ENCODE peak calls at places on chromosomes 4 and X, in seven cellular contexts. One of them, this sample, is unnamed.

GRCh38 chr4:66235876-66236275 is 565.6 kb upstream of the EPHA5 start:
- DNase-seq in omental fat pad: no peak
- DNase-seq in NCI-H526 treated with DMSO at 0.1 percent for 48 hours: no peak
- DNase-seq in neuronal stem cell: no peak
- DNase-seq in NCI-H69: no peak
- DNase-seq in HCEC 1CT: no peak
- DNase-seq in CD4-positive, alpha-beta T cell: no peak
- DNase-seq in this sample: no peak

GRCh38 chr4:67744561-67745283 is 9.5 kb downstream of the GNRHR start:
- DNase-seq in CD4-positive, alpha-beta T cell: no peak
- DNase-seq in NCI-H526 treated with DMSO at 0.1 percent for 48 hours: no peak
- DNase-seq in omental fat pad: no peak
- DNase-seq in HCEC 1CT: peak
- DNase-seq in NCI-H69: no peak
- DNase-seq in neuronal stem cell: no peak
- DNase-seq in this sample: no peak

GRCh38 chrX:81195712-81196111 is 6.0 kb downstream of the HMGN5 start:
- DNase-seq in NCI-H69: peak
- DNase-seq in omental fat pad: peak
- DNase-seq in HCEC 1CT: peak
- DNase-seq in CD4-positive, alpha-beta T cell: peak
- DNase-seq in neuronal stem cell: peak
- DNase-seq in NCI-H526 treated with DMSO at 0.1 percent for 48 hours: peak
- DNase-seq in this sample: no peak

GRCh38 chr4:155638195-155638960 is 28.3 kb upstream of the GUCY1A1 start:
- DNase-seq in NCI-H69: no peak
- DNase-seq in NCI-H526 treated with DMSO at 0.1 percent for 48 hours: no peak
- DNase-seq in HCEC 1CT: no peak
- DNase-seq in CD4-positive, alpha-beta T cell: no peak
- DNase-seq in neuronal stem cell: no peak
- DNase-seq in omental fat pad: no peak
- DNase-seq in this sample: no peak

GRCh38 chr4:129378346-129378745 is 282.4 kb downstream of the C4orf33 start:
- DNase-seq in neuronal stem cell: no peak
- DNase-seq in NCI-H69: no peak
- DNase-seq in omental fat pad: no peak
- DNase-seq in NCI-H526 treated with DMSO at 0.1 percent for 48 hours: no peak
- DNase-seq in CD4-positive, alpha-beta T cell: no peak
- DNase-seq in HCEC 1CT: no peak
- DNase-seq in this sample: no peak

GRCh38 chr4:68906238-68907137 is 45.1 kb downstream of the UGT2A3 start:
- DNase-seq in NCI-H526 treated with DMSO at 0.1 percent for 48 hours: peak
- DNase-seq in NCI-H69: no peak
- DNase-seq in neuronal stem cell: peak
- DNase-seq in omental fat pad: no peak
- DNase-seq in HCEC 1CT: no peak
- DNase-seq in CD4-positive, alpha-beta T cell: no peak
- DNase-seq in this sample: no peak

GRCh38 chrX:72394518-72395163 is 88.9 kb upstream of the CITED1 start:
- DNase-seq in CD4-positive, alpha-beta T cell: no peak
- DNase-seq in HCEC 1CT: peak
- DNase-seq in NCI-H526 treated with DMSO at 0.1 percent for 48 hours: no peak
- DNase-seq in NCI-H69: no peak
- DNase-seq in neuronal stem cell: no peak
- DNase-seq in omental fat pad: no peak
- DNase-seq in this sample: no peak

GRCh38 chr4:158121203-158121586 is 51.6 kb downstream of the GASK1B start:
- DNase-seq in NCI-H69: no peak
- DNase-seq in neuronal stem cell: no peak
- DNase-seq in CD4-positive, alpha-beta T cell: no peak
- DNase-seq in NCI-H526 treated with DMSO at 0.1 percent for 48 hours: no peak
- DNase-seq in omental fat pad: no peak
- DNase-seq in HCEC 1CT: peak
- DNase-seq in this sample: no peak

GRCh38 chr4:31370866-31371465 is 650.8 kb downstream of the PCDH7 start:
- DNase-seq in omental fat pad: no peak
- DNase-seq in HCEC 1CT: peak
- DNase-seq in CD4-positive, alpha-beta T cell: no peak
- DNase-seq in NCI-H526 treated with DMSO at 0.1 percent for 48 hours: peak
- DNase-seq in NCI-H69: peak
- DNase-seq in neuronal stem cell: peak
- DNase-seq in this sample: no peak

GRCh38 chr4:55435136-55435535 is 39.4 kb downstream of the TMEM165 start:
- DNase-seq in NCI-H526 treated with DMSO at 0.1 percent for 48 hours: no peak
- DNase-seq in NCI-H69: no peak
- DNase-seq in omental fat pad: no peak
- DNase-seq in CD4-positive, alpha-beta T cell: no peak
- DNase-seq in HCEC 1CT: no peak
- DNase-seq in neuronal stem cell: no peak
- DNase-seq in this sample: no peak

GRCh38 chr4:75769044-75769443 is 44.7 kb downstream of the USO1 start:
- DNase-seq in omental fat pad: no peak
- DNase-seq in neuronal stem cell: no peak
- DNase-seq in CD4-positive, alpha-beta T cell: no peak
- DNase-seq in NCI-H69: no peak
- DNase-seq in NCI-H526 treated with DMSO at 0.1 percent for 48 hours: no peak
- DNase-seq in HCEC 1CT: peak
- DNase-seq in this sample: no peak

GRCh38 chrX:96707829-96708228 is 23.2 kb downstream of the DIAPH2 start:
- DNase-seq in NCI-H69: no peak
- DNase-seq in HCEC 1CT: peak
- DNase-seq in NCI-H526 treated with DMSO at 0.1 percent for 48 hours: no peak
- DNase-seq in neuronal stem cell: no peak
- DNase-seq in CD4-positive, alpha-beta T cell: no peak
- DNase-seq in omental fat pad: no peak
- DNase-seq in this sample: no peak

GRCh38 chr4:12644261-12644660 is 839.9 kb downstream of the RAB28 start:
- DNase-seq in CD4-positive, alpha-beta T cell: no peak
- DNase-seq in NCI-H69: no peak
- DNase-seq in HCEC 1CT: no peak
- DNase-seq in NCI-H526 treated with DMSO at 0.1 percent for 48 hours: no peak
- DNase-seq in neuronal stem cell: no peak
- DNase-seq in omental fat pad: no peak
- DNase-seq in this sample: no peak

GRCh38 chr4:11765849-11766453 is 337.3 kb upstream of the HS3ST1 start:
- DNase-seq in neuronal stem cell: peak
- DNase-seq in CD4-positive, alpha-beta T cell: no peak
- DNase-seq in NCI-H526 treated with DMSO at 0.1 percent for 48 hours: peak
- DNase-seq in omental fat pad: no peak
- DNase-seq in NCI-H69: peak
- DNase-seq in HCEC 1CT: no peak
- DNase-seq in this sample: no peak

GRCh38 chrX:49972313-49972712 is 49.9 kb downstream of the CLCN5 start:
- DNase-seq in NCI-H69: no peak
- DNase-seq in neuronal stem cell: no peak
- DNase-seq in omental fat pad: no peak
- DNase-seq in HCEC 1CT: no peak
- DNase-seq in CD4-positive, alpha-beta T cell: no peak
- DNase-seq in NCI-H526 treated with DMSO at 0.1 percent for 48 hours: no peak
- DNase-seq in this sample: no peak

GRCh38 chr4:106160560-106160959 is 155.4 kb downstream of the TBCK start:
- DNase-seq in omental fat pad: no peak
- DNase-seq in CD4-positive, alpha-beta T cell: no peak
- DNase-seq in HCEC 1CT: no peak
- DNase-seq in NCI-H526 treated with DMSO at 0.1 percent for 48 hours: no peak
- DNase-seq in NCI-H69: no peak
- DNase-seq in neuronal stem cell: no peak
- DNase-seq in this sample: no peak

GRCh38 chr4:24551492-24552330 is 32.6 kb downstream of the DHX15 start:
- DNase-seq in neuronal stem cell: no peak
- DNase-seq in NCI-H69: no peak
- DNase-seq in omental fat pad: no peak
- DNase-seq in CD4-positive, alpha-beta T cell: no peak
- DNase-seq in NCI-H526 treated with DMSO at 0.1 percent for 48 hours: no peak
- DNase-seq in HCEC 1CT: peak
- DNase-seq in this sample: no peak

GRCh38 chr4:2962614-2963184 is 507 bp downstream of the NOP14 start:
- DNase-seq in NCI-H526 treated with DMSO at 0.1 percent for 48 hours: peak
- DNase-seq in HCEC 1CT: peak
- DNase-seq in NCI-H69: peak
- DNase-seq in omental fat pad: no peak
- DNase-seq in CD4-positive, alpha-beta T cell: no peak
- DNase-seq in neuronal stem cell: peak
- DNase-seq in this sample: no peak

GRCh38 chr4:147347217-147347616 is 133.7 kb upstream of the EDNRA start:
- DNase-seq in NCI-H69: no peak
- DNase-seq in omental fat pad: no peak
- DNase-seq in neuronal stem cell: no peak
- DNase-seq in HCEC 1CT: no peak
- DNase-seq in CD4-positive, alpha-beta T cell: no peak
- DNase-seq in NCI-H526 treated with DMSO at 0.1 percent for 48 hours: no peak
- DNase-seq in this sample: no peak

GRCh38 chr4:87251104-87251503 is 30.7 kb upstream of the KLHL8 start:
- DNase-seq in NCI-H69: peak
- DNase-seq in omental fat pad: no peak
- DNase-seq in CD4-positive, alpha-beta T cell: no peak
- DNase-seq in NCI-H526 treated with DMSO at 0.1 percent for 48 hours: no peak
- DNase-seq in neuronal stem cell: no peak
- DNase-seq in HCEC 1CT: no peak
- DNase-seq in this sample: no peak

GRCh38 chr4:87100093-87100634 is 120.3 kb downstream of the KLHL8 start:
- DNase-seq in neuronal stem cell: peak
- DNase-seq in HCEC 1CT: no peak
- DNase-seq in CD4-positive, alpha-beta T cell: no peak
- DNase-seq in omental fat pad: no peak
- DNase-seq in NCI-H69: peak
- DNase-seq in NCI-H526 treated with DMSO at 0.1 percent for 48 hours: no peak
- DNase-seq in this sample: no peak

GRCh38 chr4:76301068-76301774 is 5.3 kb upstream of the STBD1 start:
- DNase-seq in NCI-H69: peak
- DNase-seq in NCI-H526 treated with DMSO at 0.1 percent for 48 hours: no peak
- DNase-seq in omental fat pad: no peak
- DNase-seq in CD4-positive, alpha-beta T cell: no peak
- DNase-seq in HCEC 1CT: peak
- DNase-seq in neuronal stem cell: no peak
- DNase-seq in this sample: no peak

GRCh38 chr4:89836897-89837384 is at the start of gene SNCA:
- DNase-seq in NCI-H69: peak
- DNase-seq in omental fat pad: no peak
- DNase-seq in HCEC 1CT: peak
- DNase-seq in NCI-H526 treated with DMSO at 0.1 percent for 48 hours: peak
- DNase-seq in neuronal stem cell: no peak
- DNase-seq in CD4-positive, alpha-beta T cell: no peak
- DNase-seq in this sample: peak

GRCh38 chr4:2893772-2894171 is 50.1 kb downstream of the ADD1 start:
- DNase-seq in HCEC 1CT: no peak
- DNase-seq in CD4-positive, alpha-beta T cell: no peak
- DNase-seq in NCI-H526 treated with DMSO at 0.1 percent for 48 hours: no peak
- DNase-seq in omental fat pad: no peak
- DNase-seq in neuronal stem cell: no peak
- DNase-seq in NCI-H69: no peak
- DNase-seq in this sample: no peak

GRCh38 chr4:153204247-153205027 is at the start of gene TRIM2:
- DNase-seq in omental fat pad: peak
- DNase-seq in NCI-H69: peak
- DNase-seq in NCI-H526 treated with DMSO at 0.1 percent for 48 hours: peak
- DNase-seq in CD4-positive, alpha-beta T cell: no peak
- DNase-seq in HCEC 1CT: peak
- DNase-seq in neuronal stem cell: no peak
- DNase-seq in this sample: peak

GRCh38 chrX:40720386-40720785 is 15.0 kb downstream of the MED14 start:
- DNase-seq in CD4-positive, alpha-beta T cell: no peak
- DNase-seq in neuronal stem cell: no peak
- DNase-seq in NCI-H526 treated with DMSO at 0.1 percent for 48 hours: no peak
- DNase-seq in HCEC 1CT: no peak
- DNase-seq in omental fat pad: no peak
- DNase-seq in NCI-H69: no peak
- DNase-seq in this sample: no peak

GRCh38 chr4:23717528-23718248 is 172.2 kb downstream of the PPARGC1A start:
- DNase-seq in NCI-H526 treated with DMSO at 0.1 percent for 48 hours: peak
- DNase-seq in CD4-positive, alpha-beta T cell: no peak
- DNase-seq in neuronal stem cell: no peak
- DNase-seq in NCI-H69: peak
- DNase-seq in HCEC 1CT: peak
- DNase-seq in omental fat pad: no peak
- DNase-seq in this sample: no peak

GRCh38 chrX:8731579-8732395 is at the start of gene ANOS1:
- DNase-seq in omental fat pad: no peak
- DNase-seq in NCI-H69: peak
- DNase-seq in neuronal stem cell: peak
- DNase-seq in CD4-positive, alpha-beta T cell: no peak
- DNase-seq in HCEC 1CT: no peak
- DNase-seq in NCI-H526 treated with DMSO at 0.1 percent for 48 hours: peak
- DNase-seq in this sample: no peak

GRCh38 chrX:42680651-42681050 is 97.3 kb downstream of the PPP1R2C start:
- DNase-seq in CD4-positive, alpha-beta T cell: no peak
- DNase-seq in omental fat pad: no peak
- DNase-seq in neuronal stem cell: peak
- DNase-seq in NCI-H526 treated with DMSO at 0.1 percent for 48 hours: no peak
- DNase-seq in NCI-H69: no peak
- DNase-seq in HCEC 1CT: no peak
- DNase-seq in this sample: no peak

GRCh38 chr4:2685541-2685940 is 70.6 kb downstream of the TNIP2 start:
- DNase-seq in NCI-H526 treated with DMSO at 0.1 percent for 48 hours: no peak
- DNase-seq in NCI-H69: no peak
- DNase-seq in CD4-positive, alpha-beta T cell: no peak
- DNase-seq in omental fat pad: no peak
- DNase-seq in HCEC 1CT: peak
- DNase-seq in neuronal stem cell: no peak
- DNase-seq in this sample: no peak

GRCh38 chrX:11137543-11138139 is 26.5 kb downstream of the HCCS start:
- DNase-seq in NCI-H69: peak
- DNase-seq in omental fat pad: no peak
- DNase-seq in NCI-H526 treated with DMSO at 0.1 percent for 48 hours: peak
- DNase-seq in HCEC 1CT: peak
- DNase-seq in neuronal stem cell: no peak
- DNase-seq in CD4-positive, alpha-beta T cell: no peak
- DNase-seq in this sample: no peak

GRCh38 chr4:26713563-26714145 is 129.8 kb downstream of the TBC1D19 start:
- DNase-seq in HCEC 1CT: peak
- DNase-seq in NCI-H526 treated with DMSO at 0.1 percent for 48 hours: no peak
- DNase-seq in omental fat pad: no peak
- DNase-seq in CD4-positive, alpha-beta T cell: no peak
- DNase-seq in neuronal stem cell: no peak
- DNase-seq in NCI-H69: no peak
- DNase-seq in this sample: no peak

GRCh38 chr4:109406337-109406931 is 27.2 kb upstream of the SEC24B start:
- DNase-seq in omental fat pad: no peak
- DNase-seq in CD4-positive, alpha-beta T cell: peak
- DNase-seq in NCI-H69: peak
- DNase-seq in HCEC 1CT: peak
- DNase-seq in neuronal stem cell: peak
- DNase-seq in NCI-H526 treated with DMSO at 0.1 percent for 48 hours: peak
- DNase-seq in this sample: no peak

GRCh38 chr4:87077834-87078585 is 142.4 kb downstream of the KLHL8 start:
- DNase-seq in omental fat pad: no peak
- DNase-seq in neuronal stem cell: no peak
- DNase-seq in CD4-positive, alpha-beta T cell: no peak
- DNase-seq in NCI-H69: no peak
- DNase-seq in NCI-H526 treated with DMSO at 0.1 percent for 48 hours: no peak
- DNase-seq in HCEC 1CT: no peak
- DNase-seq in this sample: no peak

GRCh38 chr4:6425911-6426310 is 46.5 kb downstream of the PPP2R2C start:
- DNase-seq in NCI-H69: no peak
- DNase-seq in neuronal stem cell: no peak
- DNase-seq in HCEC 1CT: no peak
- DNase-seq in omental fat pad: no peak
- DNase-seq in NCI-H526 treated with DMSO at 0.1 percent for 48 hours: no peak
- DNase-seq in CD4-positive, alpha-beta T cell: no peak
- DNase-seq in this sample: no peak

GRCh38 chr4:38805530-38806145 is 1.0 kb upstream of the TLR1 start:
- DNase-seq in neuronal stem cell: no peak
- DNase-seq in CD4-positive, alpha-beta T cell: no peak
- DNase-seq in NCI-H526 treated with DMSO at 0.1 percent for 48 hours: no peak
- DNase-seq in HCEC 1CT: peak
- DNase-seq in NCI-H69: no peak
- DNase-seq in omental fat pad: no peak
- DNase-seq in this sample: peak

GRCh38 chrX:358651-359143 is 28.0 kb downstream of the PPP2R3B start:
- DNase-seq in CD4-positive, alpha-beta T cell: no peak
- DNase-seq in NCI-H526 treated with DMSO at 0.1 percent for 48 hours: no peak
- DNase-seq in omental fat pad: no peak
- DNase-seq in NCI-H69: no peak
- DNase-seq in neuronal stem cell: no peak
- DNase-seq in HCEC 1CT: no peak
- DNase-seq in this sample: no peak

This sample was measured in lower leg skin.